ENCODE peak calls at places on chromosome 5, in seven cellular contexts. Q is GM23248, E is PC-3, N is GM23338, Y is MM.1S, C is hepatocyte, X is HCT116. G is an unnamed sample.

GRCh38 chr5:179276838-179277395 is 68.3 kb downstream of the ADAMTS2 start:
- DNase-seq in N (peak; percentile 24), Y (no peak), X (no peak), C (no peak), E (no peak), Q (no peak), G (no peak)

GRCh38 chr5:5141625-5142527 is 1.7 kb downstream of the ADAMTS16 start:
- DNase-seq in E (peak; percentile 75), X (peak; percentile 45), Q (peak; percentile 76), N (peak; percentile 87), C (peak; percentile 86), Y (peak; percentile 61), G (peak; percentile 65)

GRCh38 chr5:143506881-143507552 is 103.5 kb upstream of the NR3C1 start:
- DNase-seq in C (peak; percentile 79), X (no peak), Q (peak; percentile 97), E (peak; percentile 94), N (no peak), Y (no peak), G (peak; percentile 93)

GRCh38 chr5:78718827-78719226 is 70.3 kb upstream of the LHFPL2 start:
- DNase-seq in E (no peak), Q (no peak), Y (no peak), C (no peak), N (peak; percentile 12), X (no peak), G (no peak)

GRCh38 chr5:112555691-112556090 is 136.6 kb upstream of the EPB41L4A start:
- DNase-seq in N (no peak), Q (peak; percentile 74), E (peak; percentile 15), X (no peak), Y (no peak), C (no peak), G (no peak)

GRCh38 chr5:78359831-78360673 is at the start of gene SCAMP1:
- DNase-seq in X (peak; percentile 87), N (peak; percentile 97), C (peak; percentile 96), Y (peak; percentile 94), Q (peak; percentile 95), E (peak; percentile 90), G (peak; percentile 81)

GRCh38 chr5:140882591-140882899 is 621 bp downstream of the PCDHA13 start:
- DNase-seq in E (peak; percentile 81), Y (no peak), X (peak; percentile 46), N (peak; percentile 90), C (no peak), Q (no peak), G (no peak)

GRCh38 chr5:150263801-150264621 is 25.6 kb downstream of the CAMK2A start:
- DNase-seq in Y (no peak), Q (peak; percentile 92), C (peak; percentile 56), N (no peak), E (peak; percentile 100), X (peak; percentile 70), G (peak; percentile 78)

GRCh38 chr5:39800202-39800601 is 375.4 kb upstream of the DAB2 start:
- DNase-seq in C (no peak), E (no peak), N (peak; percentile 27), Y (no peak), X (no peak), Q (no peak), G (no peak)

GRCh38 chr5:103690676-103691075 is 128.1 kb upstream of the NUDT12 start:
- DNase-seq in Y (no peak), C (no peak), X (no peak), N (no peak), E (no peak), Q (no peak), G (no peak)

GRCh38 chr5:39880985-39881384 is 456.2 kb upstream of the DAB2 start:
- DNase-seq in X (no peak), E (no peak), N (no peak), Q (no peak), Y (no peak), C (no peak), G (no peak)

GRCh38 chr5:33321026-33321425 is 119.7 kb upstream of the TARS1 start:
- DNase-seq in C (peak; percentile 16), N (no peak), E (peak; percentile 88), X (no peak), Q (peak; percentile 95), Y (no peak), G (no peak)

GRCh38 chr5:55176176-55176818 is 3.3 kb upstream of the CDC20B start:
- DNase-seq in Y (peak; percentile 54), Q (peak; percentile 67), N (peak; percentile 93), X (no peak), E (peak; percentile 73), C (peak; percentile 80), G (peak; percentile 48)

GRCh38 chr5:140881889-140882590 is at the start of gene PCDHA13:
- DNase-seq in Y (no peak), C (peak; percentile 48), Q (peak; percentile 44), N (peak; percentile 66), X (no peak), E (peak; percentile 80), G (no peak)

GRCh38 chr5:173452098-173452497 is 123.9 kb upstream of the STC2 start:
- DNase-seq in E (peak; percentile 71), Q (peak; percentile 84), C (no peak), Y (no peak), N (no peak), X (peak; percentile 73), G (peak; percentile 74)

GRCh38 chr5:53335115-53335514 is 145.3 kb upstream of the FST start:
- DNase-seq in Q (peak; percentile 36), X (no peak), N (peak; percentile 28), E (peak; percentile 48), Y (no peak), C (peak; percentile 41), G (no peak)

GRCh38 chr5:75734913-75735789 is 17.9 kb upstream of the POC5 start:
- DNase-seq in Y (peak; percentile 65), Q (peak; percentile 43), C (peak; percentile 64), E (peak; percentile 46), X (peak; percentile 3), N (peak; percentile 79), G (no peak)

GRCh38 chr5:28707706-28708105 is 1669.3 kb upstream of the CDH9 start:
- DNase-seq in X (no peak), E (no peak), Y (no peak), C (no peak), N (no peak), Q (no peak), G (no peak)

GRCh38 chr5:80516826-80517225 is 28.9 kb downstream of the FAM151B start:
- DNase-seq in E (peak; percentile 83), N (no peak), X (peak; percentile 36), Y (no peak), C (peak; percentile 7), Q (peak; percentile 84), G (peak; percentile 84)

GRCh38 chr5:11909471-11909870 is 5.2 kb upstream of the CTNND2 start:
- DNase-seq in Q (no peak), C (no peak), X (no peak), Y (no peak), N (no peak), E (no peak), G (no peak)

GRCh38 chr5:116675628-116675910 is 100.9 kb upstream of the SEMA6A start:
- DNase-seq in E (no peak), N (no peak), X (no peak), Y (no peak), Q (no peak), C (no peak), G (no peak)

GRCh38 chr5:151659001-151659754 is 27.5 kb downstream of the SPARC start:
- DNase-seq in Y (peak; percentile 76), X (peak; percentile 70), E (peak; percentile 79), Q (peak; percentile 81), C (peak; percentile 90), N (peak; percentile 88), G (peak; percentile 38)

GRCh38 chr5:43042176-43042625 is 2.1 kb upstream of the ANXA2R start:
- DNase-seq in N (peak; percentile 78), Y (peak; percentile 93), E (peak; percentile 81), C (peak; percentile 77), X (peak; percentile 43), Q (peak; percentile 91), G (peak; percentile 85)
- TF ChIP-seq EZH2 in N (peak; percentile 62), Y (no peak), E (no peak), C (peak; percentile 4), X (no peak), Q (no peak), G (no peak)

GRCh38 chr5:166347051-166347450 is 1944.4 kb upstream of the WWC1 start:
- DNase-seq in E (no peak), N (no peak), Y (no peak), X (no peak), Q (no peak), C (no peak), G (no peak)
- H3K9me2 ChIP-seq in E (no peaks in the 10 kb centered on the region), N (no peaks in the 10 kb centered on the region), Y (no peaks in the 10 kb centered on the region), X (no peaks in the 10 kb centered on the region), Q (no peaks in the 10 kb centered on the region), C (no peaks in the 10 kb centered on the region), G (no peaks in the 10 kb centered on the region)

GRCh38 chr5:180673371-180674252 is 24.2 kb upstream of the FLT4 start:
- DNase-seq in X (no peak), Q (no peak), C (no peak), Y (no peak), N (peak; percentile 64), E (no peak), G (no peak)
- TF ChIP-seq EZH2 in X (no peak), Q (peak; percentile 8), C (peak; percentile 67), Y (no peak), N (peak; percentile 65), E (no peak), G (no peak)

DNA sequence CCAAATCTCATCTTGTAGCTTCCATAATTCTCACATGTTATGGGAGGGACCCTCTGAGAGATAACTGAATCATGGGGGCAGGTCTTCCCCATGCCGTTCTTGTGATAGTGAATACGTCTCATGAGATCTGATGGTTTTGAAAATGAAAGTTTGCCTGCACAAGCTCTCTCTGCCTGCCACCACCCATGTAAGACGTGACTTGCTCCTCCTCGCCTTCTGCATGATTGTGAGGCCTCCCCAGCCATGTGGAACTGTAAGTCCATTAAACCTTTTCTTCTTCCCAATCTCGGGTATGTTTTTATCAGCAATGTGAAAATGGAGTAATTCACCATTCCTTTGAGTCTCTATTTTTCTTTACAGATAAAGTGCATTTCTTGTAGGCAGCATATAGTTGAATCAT is 66.9 kb upstream of the FNIP1 start:
- DNase-seq in E (no peak), N (no peak), Q (no peak), Y (no peak), C (no peak), X (no peak), G (no peak)
- H3K9me2 ChIP-seq in E (no peaks in the 10 kb centered on the region), N (peaks cover 5% of the 10 kb centered on the region), Q (no peaks in the 10 kb centered on the region), Y (no peaks in the 10 kb centered on the region), C (no peaks in the 10 kb centered on the region), X (no peaks in the 10 kb centered on the region), G (no peaks in the 10 kb centered on the region)

DNA sequence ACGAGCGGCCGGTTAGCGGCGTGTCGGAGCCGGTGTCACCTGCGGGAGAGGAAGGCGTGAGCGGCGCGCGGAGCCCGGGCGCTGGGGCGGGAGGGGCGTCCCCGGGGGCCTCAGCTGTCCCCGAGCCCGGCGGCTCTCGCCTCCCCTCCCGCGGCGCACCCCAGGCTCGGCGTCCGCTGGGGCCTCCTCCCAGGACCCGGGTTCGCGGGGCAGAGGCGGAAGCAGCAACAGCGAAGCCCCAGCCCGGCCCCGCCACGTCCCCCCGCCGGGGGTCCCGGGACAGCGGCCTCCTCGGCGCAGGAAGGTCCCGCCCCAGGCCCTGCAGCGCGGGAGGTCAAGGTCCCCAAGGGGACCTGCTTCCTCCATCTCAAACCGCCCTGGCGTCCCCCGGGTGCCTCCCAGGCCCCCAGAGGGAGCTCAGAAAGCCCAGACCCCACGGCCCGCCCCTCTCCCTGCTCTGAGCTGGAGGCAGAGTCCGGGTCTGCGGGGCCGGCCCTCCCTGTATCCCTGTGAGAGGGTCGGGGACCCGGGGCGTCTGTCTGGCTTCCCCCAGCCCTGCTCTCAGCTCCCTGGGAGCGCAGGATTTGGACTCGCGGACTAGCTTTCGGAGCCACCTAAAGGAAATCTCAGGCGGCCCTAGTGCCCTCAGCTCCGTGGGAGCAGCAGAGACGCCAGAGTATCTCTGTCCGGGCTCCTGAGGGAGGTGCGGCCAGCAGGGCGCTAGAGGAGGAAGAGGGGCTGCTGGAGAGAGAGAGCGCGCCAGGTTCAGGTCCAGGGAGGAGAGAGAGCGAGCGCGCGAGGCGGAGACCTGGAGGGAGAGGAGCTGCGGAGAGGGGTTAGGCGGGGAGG is 30.6 kb downstream of the EXOC3 start:
- DNase-seq in Q (peak; percentile 67), X (no peak), C (peak; percentile 69), E (peak; percentile 40), N (peak; percentile 70), Y (no peak), G (peak; percentile 74)
- TF ChIP-seq EZH2 in Q (no peak), X (no peak), C (no peak), E (no peak), N (peak; percentile 76), Y (no peak), G (no peak)